ENCODE peak calls at places on chromosomes 13 and 19, in eight cellular contexts. D, G, K, H, C, V, Z and M are unnamed samples.
A peak's percentile ranks its signal among the peaks of the same experiment; 100 is the strongest.

GRCh38 chr13:26476111-26476743 is 81.3 kb upstream of the WASF3 start:
- DNase-seq in D (no peak), G (no peak), K (no peak), H (peak; percentile 23), C (no peak), V (no peak), Z (no peak), M (no peak)

GRCh38 chr13:113952151-113952982 is 21.5 kb downstream of the C13orf46 start:
- DNase-seq in D (no peak), G (no peak), K (no peak), H (no peak), C (no peak), V (no peak), Z (no peak), M (no peak)

GRCh38 chr19:35055715-35056179 is 14.2 kb downstream of the HPN start:
- DNase-seq in D (no peak), G (no peak), K (no peak), H (no peak), C (no peak), V (no peak), Z (no peak), M (no peak)

GRCh38 chr13:99018418-99019180 is 40.7 kb upstream of the DOCK9 start:
- DNase-seq in D (no peak), G (no peak), K (no peak), H (no peak), C (no peak), V (no peak), Z (no peak), M (peak; percentile 73)

GRCh38 chr13:66835040-66835628 is 395.0 kb downstream of the PCDH9 start:
- DNase-seq in D (no peak), G (peak; percentile 90), K (no peak), H (peak; percentile 53), C (no peak), V (peak; percentile 60), Z (no peak), M (no peak)

GRCh38 chr19:7772752-7773291 is 9.8 kb downstream of the CLEC4M start:
- DNase-seq in D (no peak), G (no peak), K (peak; percentile 83), H (no peak), C (no peak), V (no peak), Z (no peak), M (no peak)

GRCh38 chr13:76683168-76683567 is 203.0 kb downstream of the KCTD12 start:
- DNase-seq in D (no peak), G (no peak), K (no peak), H (no peak), C (no peak), V (no peak), Z (no peak), M (no peak)

GRCh38 chr13:29676941-29677452 is 81.5 kb upstream of the SLC7A1 start:
- DNase-seq in D (no peak), G (no peak), K (no peak), H (no peak), C (no peak), V (no peak), Z (no peak), M (no peak)

GRCh38 chr13:92224052-92224821 is 825.8 kb downstream of the GPC5 start:
- DNase-seq in D (no peak), G (no peak), K (peak; percentile 98), H (peak; percentile 15), C (no peak), V (no peak), Z (no peak), M (peak; percentile 72)

GRCh38 chr13:97254809-97255208 is 32.7 kb downstream of the MBNL2 start:
- DNase-seq in D (no peak), G (no peak), K (no peak), H (no peak), C (no peak), V (no peak), Z (no peak), M (no peak)

GRCh38 chr19:18464646-18465045 is 26.7 kb upstream of the ISYNA1 start:
- DNase-seq in D (peak; percentile 91), G (peak; percentile 94), K (no peak), H (peak; percentile 93), C (no peak), V (no peak), Z (no peak), M (peak; percentile 90)

GRCh38 chr13:36146513-36147276 is 15.5 kb upstream of the DCLK1 start:
- DNase-seq in D (no peak), G (no peak), K (no peak), H (no peak), C (no peak), V (no peak), Z (no peak), M (no peak)

GRCh38 chr13:50400930-50401553 is 385.8 kb downstream of the KCNRG start:
- DNase-seq in D (peak; percentile 41), G (no peak), K (no peak), H (peak; percentile 61), C (no peak), V (no peak), Z (no peak), M (peak; percentile 64)